ENCODE peak calls at places on chromosome 2, in ten cellular contexts. One of them, this sample, is unnamed.

GRCh38 chr2:64946737-64947090 is 42.5 kb upstream of the SLC1A4 start:
- DNase-seq in K562: no peak
- DNase-seq in HepG2: no peak
- DNase-seq in stomach: no peak
- DNase-seq in SK-N-SH: no peak
- DNase-seq in sigmoid colon: no peak
- DNase-seq in transverse colon: no peak
- DNase-seq in suprapubic skin: no peak
- DNase-seq in H1: no peak
- DNase-seq in esophagus muscularis mucosa: no peak
- DNase-seq in this sample: no peak

GRCh38 chr2:20600756-20601325 is 50.1 kb downstream of the HS1BP3 start:
- DNase-seq in K562: no peak
- DNase-seq in HepG2: no peak
- DNase-seq in stomach: no peak
- DNase-seq in SK-N-SH: no peak
- DNase-seq in sigmoid colon: no peak
- DNase-seq in transverse colon: no peak
- DNase-seq in suprapubic skin: no peak
- DNase-seq in H1: no peak
- DNase-seq in esophagus muscularis mucosa: no peak
- DNase-seq in this sample: no peak

GRCh38 chr2:47799210-47799609 is 16.3 kb downstream of the MSH6 start:
- DNase-seq in K562: no peak
- DNase-seq in HepG2: no peak
- DNase-seq in stomach: no peak
- DNase-seq in SK-N-SH: no peak
- DNase-seq in sigmoid colon: no peak
- DNase-seq in transverse colon: no peak
- DNase-seq in suprapubic skin: no peak
- DNase-seq in H1: no peak
- DNase-seq in esophagus muscularis mucosa: no peak
- DNase-seq in this sample: no peak

GRCh38 chr2:122749347-122749850 is 993.9 kb downstream of the TSN start:
- DNase-seq in K562: no peak
- DNase-seq in HepG2: no peak
- DNase-seq in stomach: no peak
- DNase-seq in SK-N-SH: no peak
- DNase-seq in sigmoid colon: no peak
- DNase-seq in transverse colon: no peak
- DNase-seq in suprapubic skin: no peak
- DNase-seq in H1: no peak
- DNase-seq in esophagus muscularis mucosa: no peak
- DNase-seq in this sample: no peak

GRCh38 chr2:120473522-120474271 is 127.8 kb downstream of the INHBB start:
- DNase-seq in K562: no peak
- DNase-seq in HepG2: peak; percentile 61
- DNase-seq in stomach: peak; percentile 83
- DNase-seq in SK-N-SH: no peak
- DNase-seq in sigmoid colon: peak; percentile 33
- DNase-seq in transverse colon: peak; percentile 38
- DNase-seq in suprapubic skin: peak; percentile 67
- DNase-seq in H1: no peak
- DNase-seq in esophagus muscularis mucosa: no peak
- DNase-seq in this sample: peak; percentile 69

GRCh38 chr2:64696631-64697030 is 42.9 kb upstream of the SERTAD2 start:
- DNase-seq in K562: no peak
- DNase-seq in HepG2: no peak
- DNase-seq in stomach: no peak
- DNase-seq in SK-N-SH: no peak
- DNase-seq in sigmoid colon: no peak
- DNase-seq in transverse colon: no peak
- DNase-seq in suprapubic skin: no peak
- DNase-seq in H1: no peak
- DNase-seq in esophagus muscularis mucosa: no peak
- DNase-seq in this sample: no peak

GRCh38 chr2:96642564-96643350 is at the start of gene FER1L5:
- DNase-seq in K562: no peak
- DNase-seq in HepG2: no peak
- DNase-seq in stomach: no peak
- DNase-seq in SK-N-SH: peak; percentile 45
- DNase-seq in sigmoid colon: no peak
- DNase-seq in transverse colon: no peak
- DNase-seq in suprapubic skin: no peak
- DNase-seq in H1: peak; percentile 33
- DNase-seq in esophagus muscularis mucosa: no peak
- DNase-seq in this sample: no peak

GRCh38 chr2:409523-409922 is 121.6 kb upstream of the ALKAL2 start:
- DNase-seq in K562: no peak
- DNase-seq in HepG2: no peak
- DNase-seq in stomach: no peak
- DNase-seq in SK-N-SH: no peak
- DNase-seq in sigmoid colon: no peak
- DNase-seq in transverse colon: no peak
- DNase-seq in suprapubic skin: peak; percentile 34
- DNase-seq in H1: no peak
- DNase-seq in esophagus muscularis mucosa: no peak
- DNase-seq in this sample: no peak

GRCh38 chr2:205849136-205849535 is 166.8 kb downstream of the NRP2 start:
- DNase-seq in K562: no peak
- DNase-seq in HepG2: no peak
- DNase-seq in stomach: no peak
- DNase-seq in SK-N-SH: no peak
- DNase-seq in sigmoid colon: no peak
- DNase-seq in transverse colon: no peak
- DNase-seq in suprapubic skin: no peak
- DNase-seq in H1: no peak
- DNase-seq in esophagus muscularis mucosa: no peak
- DNase-seq in this sample: no peak

GRCh38 chr2:18474690-18475089 is 85.8 kb downstream of the RDH14 start:
- DNase-seq in K562: no peak
- DNase-seq in HepG2: no peak
- DNase-seq in stomach: no peak
- DNase-seq in SK-N-SH: no peak
- DNase-seq in sigmoid colon: no peak
- DNase-seq in transverse colon: no peak
- DNase-seq in suprapubic skin: no peak
- DNase-seq in H1: no peak
- DNase-seq in esophagus muscularis mucosa: no peak
- DNase-seq in this sample: no peak

GRCh38 chr2:18475884-18476283 is 84.6 kb downstream of the RDH14 start:
- DNase-seq in K562: no peak
- DNase-seq in HepG2: no peak
- DNase-seq in stomach: no peak
- DNase-seq in SK-N-SH: no peak
- DNase-seq in sigmoid colon: no peak
- DNase-seq in transverse colon: no peak
- DNase-seq in suprapubic skin: no peak
- DNase-seq in H1: no peak
- DNase-seq in esophagus muscularis mucosa: no peak
- DNase-seq in this sample: no peak

GRCh38 chr2:18477333-18477732 is 83.1 kb downstream of the RDH14 start:
- DNase-seq in K562: no peak
- DNase-seq in HepG2: no peak
- DNase-seq in stomach: no peak
- DNase-seq in SK-N-SH: no peak
- DNase-seq in sigmoid colon: no peak
- DNase-seq in transverse colon: no peak
- DNase-seq in suprapubic skin: no peak
- DNase-seq in H1: no peak
- DNase-seq in esophagus muscularis mucosa: no peak
- DNase-seq in this sample: no peak

GRCh38 chr2:18476484-18476883 is 84.0 kb downstream of the RDH14 start:
- DNase-seq in K562: no peak
- DNase-seq in HepG2: no peak
- DNase-seq in stomach: no peak
- DNase-seq in SK-N-SH: no peak
- DNase-seq in sigmoid colon: no peak
- DNase-seq in transverse colon: no peak
- DNase-seq in suprapubic skin: no peak
- DNase-seq in H1: no peak
- DNase-seq in esophagus muscularis mucosa: no peak
- DNase-seq in this sample: no peak

DNA sequence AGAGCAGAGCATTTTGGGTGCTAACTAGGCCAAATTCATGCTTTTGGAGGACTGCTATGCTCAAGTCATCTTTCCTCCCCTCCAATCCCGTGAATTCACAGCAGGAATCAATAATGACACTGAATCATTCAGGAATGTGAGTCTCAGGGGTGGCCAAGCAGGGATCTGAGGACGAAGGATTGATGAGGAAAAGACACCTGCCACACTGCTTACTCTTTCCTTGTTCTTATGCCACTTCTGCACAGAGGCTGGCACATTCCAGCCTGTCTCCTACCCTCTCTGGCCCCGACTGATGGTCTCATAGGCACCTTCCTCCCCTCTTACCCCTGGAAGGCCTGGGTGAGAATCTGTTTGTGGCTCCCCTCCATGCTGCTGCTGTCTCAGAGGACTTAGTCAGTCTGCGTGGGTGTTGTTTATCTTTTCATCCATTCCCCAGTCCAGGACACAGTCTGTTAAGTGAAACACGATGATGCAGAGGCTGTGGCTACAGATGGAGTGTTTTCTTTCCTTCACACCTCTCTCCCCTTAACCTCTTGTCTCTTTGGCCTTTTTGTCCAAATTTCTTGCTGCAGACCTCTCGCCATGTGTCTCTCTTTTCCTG is 87.1 kb downstream of the RDH14 start:
- DNase-seq in K562: no peak
- DNase-seq in HepG2: no peak
- DNase-seq in stomach: no peak
- DNase-seq in SK-N-SH: no peak
- DNase-seq in sigmoid colon: peak; percentile 79
- DNase-seq in transverse colon: no peak
- DNase-seq in suprapubic skin: no peak
- DNase-seq in H1: no peak
- DNase-seq in esophagus muscularis mucosa: peak; percentile 92
- DNase-seq in this sample: no peak
- TF ChIP-seq EP300 in K562: no peak
- TF ChIP-seq EP300 in HepG2: no peak
- TF ChIP-seq EP300 in stomach: no peak
- TF ChIP-seq EP300 in SK-N-SH: peak; percentile 15
- TF ChIP-seq EP300 in sigmoid colon: no peak
- TF ChIP-seq EP300 in transverse colon: no peak
- TF ChIP-seq EP300 in suprapubic skin: no peak
- TF ChIP-seq EP300 in H1: no peak
- TF ChIP-seq EP300 in esophagus muscularis mucosa: no peak
- TF ChIP-seq EP300 in this sample: no peak

GRCh38 chr2:98463988-98464771 is 19.5 kb downstream of the INPP4A start:
- DNase-seq in K562: no peak
- DNase-seq in HepG2: no peak
- DNase-seq in stomach: peak; percentile 22
- DNase-seq in SK-N-SH: no peak
- DNase-seq in sigmoid colon: peak; percentile 49
- DNase-seq in transverse colon: peak; percentile 43
- DNase-seq in suprapubic skin: no peak
- DNase-seq in H1: no peak
- DNase-seq in esophagus muscularis mucosa: no peak
- DNase-seq in this sample: no peak

GRCh38 chr2:98464772-98465310 is 20.2 kb downstream of the INPP4A start:
- DNase-seq in K562: no peak
- DNase-seq in HepG2: no peak
- DNase-seq in stomach: no peak
- DNase-seq in SK-N-SH: no peak
- DNase-seq in sigmoid colon: peak; percentile 61
- DNase-seq in transverse colon: peak; percentile 52
- DNase-seq in suprapubic skin: no peak
- DNase-seq in H1: no peak
- DNase-seq in esophagus muscularis mucosa: no peak
- DNase-seq in this sample: peak; percentile 72

GRCh38 chr2:98467082-98467536 is 22.5 kb downstream of the INPP4A start:
- DNase-seq in K562: no peak
- DNase-seq in HepG2: no peak
- DNase-seq in stomach: no peak
- DNase-seq in SK-N-SH: no peak
- DNase-seq in sigmoid colon: peak; percentile 41
- DNase-seq in transverse colon: no peak
- DNase-seq in suprapubic skin: no peak
- DNase-seq in H1: no peak
- DNase-seq in esophagus muscularis mucosa: no peak
- DNase-seq in this sample: no peak

GRCh38 chr2:98467652-98468051 is 23.0 kb downstream of the INPP4A start:
- DNase-seq in K562: no peak
- DNase-seq in HepG2: no peak
- DNase-seq in stomach: no peak
- DNase-seq in SK-N-SH: no peak
- DNase-seq in sigmoid colon: no peak
- DNase-seq in transverse colon: no peak
- DNase-seq in suprapubic skin: no peak
- DNase-seq in H1: no peak
- DNase-seq in esophagus muscularis mucosa: no peak
- DNase-seq in this sample: no peak

GRCh38 chr2:98465456-98466201 is 21.0 kb downstream of the INPP4A start:
- DNase-seq in K562: peak; percentile 59
- DNase-seq in HepG2: no peak
- DNase-seq in stomach: peak; percentile 75
- DNase-seq in SK-N-SH: peak; percentile 83
- DNase-seq in sigmoid colon: peak; percentile 81
- DNase-seq in transverse colon: peak; percentile 90
- DNase-seq in suprapubic skin: no peak
- DNase-seq in H1: no peak
- DNase-seq in esophagus muscularis mucosa: no peak
- DNase-seq in this sample: peak; percentile 90
- TF ChIP-seq POLR2AphosphoS5 in K562: no peak
- TF ChIP-seq POLR2AphosphoS5 in HepG2: no peak
- TF ChIP-seq POLR2AphosphoS5 in stomach: no peak
- TF ChIP-seq POLR2AphosphoS5 in SK-N-SH: no peak
- TF ChIP-seq POLR2AphosphoS5 in sigmoid colon: no peak
- TF ChIP-seq POLR2AphosphoS5 in transverse colon: no peak
- TF ChIP-seq POLR2AphosphoS5 in suprapubic skin: no peak
- TF ChIP-seq POLR2AphosphoS5 in H1: no peak
- TF ChIP-seq POLR2AphosphoS5 in esophagus muscularis mucosa: no peak
- TF ChIP-seq POLR2AphosphoS5 in this sample: no peak

GRCh38 chr2:3654031-3654430 is 4.0 kb upstream of the ALLC start:
- DNase-seq in K562: no peak
- DNase-seq in HepG2: no peak
- DNase-seq in stomach: no peak
- DNase-seq in SK-N-SH: no peak
- DNase-seq in sigmoid colon: no peak
- DNase-seq in transverse colon: no peak
- DNase-seq in suprapubic skin: no peak
- DNase-seq in H1: no peak
- DNase-seq in esophagus muscularis mucosa: no peak
- DNase-seq in this sample: no peak
- TF ChIP-seq EP300 in K562: no peak
- TF ChIP-seq EP300 in HepG2: no peak
- TF ChIP-seq EP300 in stomach: no peak
- TF ChIP-seq EP300 in SK-N-SH: no peak
- TF ChIP-seq EP300 in sigmoid colon: no peak
- TF ChIP-seq EP300 in transverse colon: no peak
- TF ChIP-seq EP300 in suprapubic skin: no peak
- TF ChIP-seq EP300 in H1: no peak
- TF ChIP-seq EP300 in esophagus muscularis mucosa: no peak
- TF ChIP-seq EP300 in this sample: no peak

GRCh38 chr2:228227466-228227865 is 46.0 kb upstream of the SPHKAP start:
- DNase-seq in K562: no peak
- DNase-seq in HepG2: no peak
- DNase-seq in stomach: no peak
- DNase-seq in SK-N-SH: no peak
- DNase-seq in sigmoid colon: no peak
- DNase-seq in transverse colon: no peak
- DNase-seq in suprapubic skin: no peak
- DNase-seq in H1: no peak
- DNase-seq in esophagus muscularis mucosa: no peak
- DNase-seq in this sample: no peak

GRCh38 chr2:228224410-228224809 is 42.9 kb upstream of the SPHKAP start:
- DNase-seq in K562: no peak
- DNase-seq in HepG2: no peak
- DNase-seq in stomach: no peak
- DNase-seq in SK-N-SH: no peak
- DNase-seq in sigmoid colon: no peak
- DNase-seq in transverse colon: no peak
- DNase-seq in suprapubic skin: no peak
- DNase-seq in H1: no peak
- DNase-seq in esophagus muscularis mucosa: no peak
- DNase-seq in this sample: no peak
- TF ChIP-seq POLR2AphosphoS5 in K562: no peak
- TF ChIP-seq POLR2AphosphoS5 in HepG2: no peak
- TF ChIP-seq POLR2AphosphoS5 in stomach: no peak
- TF ChIP-seq POLR2AphosphoS5 in SK-N-SH: no peak
- TF ChIP-seq POLR2AphosphoS5 in sigmoid colon: no peak
- TF ChIP-seq POLR2AphosphoS5 in transverse colon: no peak
- TF ChIP-seq POLR2AphosphoS5 in suprapubic skin: no peak
- TF ChIP-seq POLR2AphosphoS5 in H1: no peak
- TF ChIP-seq POLR2AphosphoS5 in esophagus muscularis mucosa: no peak
- TF ChIP-seq POLR2AphosphoS5 in this sample: no peak

This sample was measured in upper lobe of left lung.